ENCODE peak calls at places on chromosomes 13 and 19, in five cellular contexts. One of them, this sample, is unnamed.

GRCh38 chr19:10353793-10354391 is 14.5 kb upstream of the ICAM3 start:
- DNase-seq in MM.1S: no peak
- DNase-seq in neural progenitor cell: peak; percentile 95
- DNase-seq in HCT116: peak; percentile 32
- DNase-seq in SK-N-SH: peak; percentile 77
- DNase-seq in this sample: peak; percentile 45

GRCh38 chr19:16371540-16371986 is 46.9 kb downstream of the KLF2 start:
- DNase-seq in MM.1S: peak; percentile 94
- DNase-seq in neural progenitor cell: no peak
- DNase-seq in HCT116: no peak
- DNase-seq in SK-N-SH: no peak
- DNase-seq in this sample: no peak

GRCh38 chr19:55283548-55284393 is at the start of gene BRSK1:
- DNase-seq in MM.1S: no peak
- DNase-seq in neural progenitor cell: peak; percentile 92
- DNase-seq in HCT116: peak; percentile 26
- DNase-seq in SK-N-SH: peak; percentile 93
- DNase-seq in this sample: peak; percentile 76

GRCh38 chr19:53103141-53103902 is at the start of gene ZNF160:
- DNase-seq in MM.1S: no peak
- DNase-seq in neural progenitor cell: peak; percentile 98
- DNase-seq in HCT116: peak; percentile 90
- DNase-seq in SK-N-SH: peak; percentile 100
- DNase-seq in this sample: peak; percentile 98

GRCh38 chr13:42266464-42266863 is 5.5 kb upstream of the AKAP11 start:
- DNase-seq in MM.1S: no peak
- DNase-seq in neural progenitor cell: no peak
- DNase-seq in HCT116: no peak
- DNase-seq in SK-N-SH: no peak
- DNase-seq in this sample: peak; percentile 43

GRCh38 chr13:35164324-35164932 is 222.4 kb downstream of the NBEA start:
- DNase-seq in MM.1S: peak; percentile 51
- DNase-seq in neural progenitor cell: peak; percentile 46
- DNase-seq in HCT116: peak; percentile 15
- DNase-seq in SK-N-SH: peak; percentile 16
- DNase-seq in this sample: peak; percentile 61

GRCh38 chr19:5545051-5545450 is 22.7 kb downstream of the TINCR start:
- DNase-seq in MM.1S: no peak
- DNase-seq in neural progenitor cell: no peak
- DNase-seq in HCT116: no peak
- DNase-seq in SK-N-SH: no peak
- DNase-seq in this sample: no peak

GRCh38 chr13:37173214-37173613 is 67.8 kb upstream of the CSNK1A1L start:
- DNase-seq in MM.1S: no peak
- DNase-seq in neural progenitor cell: no peak
- DNase-seq in HCT116: no peak
- DNase-seq in SK-N-SH: no peak
- DNase-seq in this sample: peak; percentile 89

GRCh38 chr13:93248627-93249047 is 22.0 kb downstream of the GPC6 start:
- DNase-seq in MM.1S: no peak
- DNase-seq in neural progenitor cell: peak; percentile 73
- DNase-seq in HCT116: no peak
- DNase-seq in SK-N-SH: peak; percentile 56
- DNase-seq in this sample: no peak

GRCh38 chr13:110521946-110522345 is 39.6 kb downstream of the RAB20 start:
- DNase-seq in MM.1S: no peak
- DNase-seq in neural progenitor cell: no peak
- DNase-seq in HCT116: no peak
- DNase-seq in SK-N-SH: no peak
- DNase-seq in this sample: no peak

GRCh38 chr19:40465025-40465780 is at the start of gene BLVRB:
- DNase-seq in MM.1S: peak; percentile 26
- DNase-seq in neural progenitor cell: no peak
- DNase-seq in HCT116: no peak
- DNase-seq in SK-N-SH: no peak
- DNase-seq in this sample: peak; percentile 87

GRCh38 chr13:112969692-112970338 is 801 bp downstream of the MCF2L start:
- DNase-seq in MM.1S: no peak
- DNase-seq in neural progenitor cell: no peak
- DNase-seq in HCT116: no peak
- DNase-seq in SK-N-SH: peak; percentile 78
- DNase-seq in this sample: no peak

GRCh38 chr13:25046274-25046984 is 49.5 kb upstream of the PABPC3 start:
- DNase-seq in MM.1S: no peak
- DNase-seq in neural progenitor cell: peak; percentile 72
- DNase-seq in HCT116: no peak
- DNase-seq in SK-N-SH: peak; percentile 38
- DNase-seq in this sample: peak; percentile 3

GRCh38 chr19:14661372-14661924 is 13.2 kb downstream of the ADGRE3 start:
- DNase-seq in MM.1S: no peak
- DNase-seq in neural progenitor cell: no peak
- DNase-seq in HCT116: no peak
- DNase-seq in SK-N-SH: no peak
- DNase-seq in this sample: no peak

GRCh38 chr19:39937094-39937493 is 2.7 kb upstream of the FCGBP start:
- DNase-seq in MM.1S: peak; percentile 13
- DNase-seq in neural progenitor cell: no peak
- DNase-seq in HCT116: no peak
- DNase-seq in SK-N-SH: no peak
- DNase-seq in this sample: no peak

GRCh38 chr19:51546107-51546649 is 14.7 kb upstream of the SIGLEC6 start:
- DNase-seq in MM.1S: no peak
- DNase-seq in neural progenitor cell: no peak
- DNase-seq in HCT116: no peak
- DNase-seq in SK-N-SH: no peak
- DNase-seq in this sample: no peak

GRCh38 chr19:52451241-52451640 is 2.1 kb upstream of the ZNF578 start:
- DNase-seq in MM.1S: no peak
- DNase-seq in neural progenitor cell: no peak
- DNase-seq in HCT116: no peak
- DNase-seq in SK-N-SH: no peak
- DNase-seq in this sample: no peak

GRCh38 chr13:100097821-100098220 is 8.9 kb downstream of the PCCA start:
- DNase-seq in MM.1S: no peak
- DNase-seq in neural progenitor cell: no peak
- DNase-seq in HCT116: no peak
- DNase-seq in SK-N-SH: no peak
- DNase-seq in this sample: no peak

GRCh38 chr13:36552334-36552733 is 120.0 kb downstream of the CCNA1 start:
- DNase-seq in MM.1S: no peak
- DNase-seq in neural progenitor cell: no peak
- DNase-seq in HCT116: no peak
- DNase-seq in SK-N-SH: no peak
- DNase-seq in this sample: no peak

GRCh38 chr13:27437126-27437525 is 12.7 kb downstream of the GTF3A start:
- DNase-seq in MM.1S: no peak
- DNase-seq in neural progenitor cell: no peak
- DNase-seq in HCT116: no peak
- DNase-seq in SK-N-SH: no peak
- DNase-seq in this sample: no peak

GRCh38 chr13:112849500-112849899 is 119.5 kb upstream of the MCF2L start:
- DNase-seq in MM.1S: no peak
- DNase-seq in neural progenitor cell: no peak
- DNase-seq in HCT116: no peak
- DNase-seq in SK-N-SH: peak; percentile 49
- DNase-seq in this sample: no peak

GRCh38 chr13:76038920-76039716 is 403.0 kb downstream of the LMO7 start:
- DNase-seq in MM.1S: peak; percentile 16
- DNase-seq in neural progenitor cell: no peak
- DNase-seq in HCT116: no peak
- DNase-seq in SK-N-SH: no peak
- DNase-seq in this sample: no peak

GRCh38 chr19:14113762-14114414 is 3.7 kb downstream of the PRKACA start:
- DNase-seq in MM.1S: no peak
- DNase-seq in neural progenitor cell: no peak
- DNase-seq in HCT116: peak; percentile 87
- DNase-seq in SK-N-SH: no peak
- DNase-seq in this sample: no peak

GRCh38 chr19:31350033-31350692 is 927 bp upstream of the TSHZ3 start:
- DNase-seq in MM.1S: no peak
- DNase-seq in neural progenitor cell: peak; percentile 38
- DNase-seq in HCT116: no peak
- DNase-seq in SK-N-SH: peak; percentile 81
- DNase-seq in this sample: peak; percentile 69
- H3K9ac ChIP-seq in MM.1S: no peak overlapping the region
- H3K9ac ChIP-seq in neural progenitor cell: no peak overlapping the region
- H3K9ac ChIP-seq in HCT116: no peak overlapping the region
- H3K9ac ChIP-seq in SK-N-SH: peak overlapping the region; percentile 91
- H3K9ac ChIP-seq in this sample: peak overlapping the region; percentile 90

GRCh38 chr19:6999938-7000732 is 21.1 kb downstream of the MBD3L2B start:
- DNase-seq in MM.1S: no peak
- DNase-seq in neural progenitor cell: no peak
- DNase-seq in HCT116: no peak
- DNase-seq in SK-N-SH: no peak
- DNase-seq in this sample: no peak

GRCh38 chr19:6997679-6998445 is 23.4 kb downstream of the MBD3L2B start:
- DNase-seq in MM.1S: no peak
- DNase-seq in neural progenitor cell: no peak
- DNase-seq in HCT116: no peak
- DNase-seq in SK-N-SH: no peak
- DNase-seq in this sample: peak; percentile 57

GRCh38 chr19:6995054-6995453 is 26.2 kb downstream of the MBD3L2B start:
- DNase-seq in MM.1S: no peak
- DNase-seq in neural progenitor cell: no peak
- DNase-seq in HCT116: no peak
- DNase-seq in SK-N-SH: no peak
- DNase-seq in this sample: no peak

GRCh38 chr19:7000816-7001215 is 20.4 kb downstream of the MBD3L2B start:
- DNase-seq in MM.1S: no peak
- DNase-seq in neural progenitor cell: no peak
- DNase-seq in HCT116: no peak
- DNase-seq in SK-N-SH: no peak
- DNase-seq in this sample: no peak

DNA sequence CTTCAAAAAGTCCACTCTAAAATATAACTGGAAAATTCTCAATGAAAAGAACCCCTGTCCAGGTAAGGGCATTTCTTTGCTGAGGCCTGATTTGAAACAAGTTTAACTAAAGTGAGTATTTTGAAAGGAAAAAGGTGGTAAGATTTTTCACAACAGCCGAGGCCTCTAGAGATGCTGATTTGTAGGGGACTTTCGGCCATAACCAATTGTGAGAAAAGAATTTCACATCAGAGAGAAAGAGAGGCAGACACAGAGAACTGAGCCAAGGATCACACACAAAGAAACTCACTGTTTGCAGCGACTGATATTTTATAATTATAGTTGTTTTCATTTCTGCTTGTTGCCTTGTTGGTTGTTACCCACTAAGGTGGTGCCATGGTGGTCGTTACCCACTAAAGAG is 24.4 kb downstream of the MBD3L2B start:
- DNase-seq in MM.1S: no peak
- DNase-seq in neural progenitor cell: no peak
- DNase-seq in HCT116: no peak
- DNase-seq in SK-N-SH: no peak
- DNase-seq in this sample: no peak
- TF ChIP-seq EZH2phosphoT487 in MM.1S: no peak
- TF ChIP-seq EZH2phosphoT487 in neural progenitor cell: no peak
- TF ChIP-seq EZH2phosphoT487 in HCT116: no peak
- TF ChIP-seq EZH2phosphoT487 in SK-N-SH: no peak
- TF ChIP-seq EZH2phosphoT487 in this sample: no peak

GRCh38 chr13:26340812-26341211 is 86.9 kb downstream of the CDK8 start:
- DNase-seq in MM.1S: no peak
- DNase-seq in neural progenitor cell: no peak
- DNase-seq in HCT116: no peak
- DNase-seq in SK-N-SH: no peak
- DNase-seq in this sample: peak; percentile 10

GRCh38 chr13:26344980-26345379 is 91.1 kb downstream of the CDK8 start:
- DNase-seq in MM.1S: no peak
- DNase-seq in neural progenitor cell: no peak
- DNase-seq in HCT116: no peak
- DNase-seq in SK-N-SH: no peak
- DNase-seq in this sample: no peak

GRCh38 chr13:26343816-26344215 is 89.9 kb downstream of the CDK8 start:
- DNase-seq in MM.1S: no peak
- DNase-seq in neural progenitor cell: no peak
- DNase-seq in HCT116: no peak
- DNase-seq in SK-N-SH: no peak
- DNase-seq in this sample: no peak

GRCh38 chr13:26342898-26343297 is 89.0 kb downstream of the CDK8 start:
- DNase-seq in MM.1S: no peak
- DNase-seq in neural progenitor cell: no peak
- DNase-seq in HCT116: no peak
- DNase-seq in SK-N-SH: peak; percentile 52
- DNase-seq in this sample: no peak
- H3K4me1 ChIP-seq in MM.1S: no peaks in the 10 kb centered on the region
- H3K4me1 ChIP-seq in neural progenitor cell: no peaks in the 10 kb centered on the region
- H3K4me1 ChIP-seq in HCT116: no peaks in the 10 kb centered on the region
- H3K4me1 ChIP-seq in SK-N-SH: no peaks in the 10 kb centered on the region
- H3K4me1 ChIP-seq in this sample: no peaks in the 10 kb centered on the region

GRCh38 chr19:18419195-18419698 is at the start of gene SSBP4:
- DNase-seq in MM.1S: peak; percentile 69
- DNase-seq in neural progenitor cell: peak; percentile 91
- DNase-seq in HCT116: no peak
- DNase-seq in SK-N-SH: peak; percentile 97
- DNase-seq in this sample: peak; percentile 93
- H3K9ac ChIP-seq in MM.1S: no peak within 1 kb of the TSS
- H3K9ac ChIP-seq in neural progenitor cell: no peak within 1 kb of the TSS
- H3K9ac ChIP-seq in HCT116: peak within 1 kb of the TSS; percentile 96
- H3K9ac ChIP-seq in SK-N-SH: peak within 1 kb of the TSS; percentile 71
- H3K9ac ChIP-seq in this sample: peak within 1 kb of the TSS; percentile 94

GRCh38 chr13:22561581-22561980 is 619.2 kb upstream of the SGCG start:
- DNase-seq in MM.1S: no peak
- DNase-seq in neural progenitor cell: no peak
- DNase-seq in HCT116: no peak
- DNase-seq in SK-N-SH: peak; percentile 38
- DNase-seq in this sample: no peak
- TF ChIP-seq EZH2phosphoT487 in MM.1S: no peak
- TF ChIP-seq EZH2phosphoT487 in neural progenitor cell: no peak
- TF ChIP-seq EZH2phosphoT487 in HCT116: no peak
- TF ChIP-seq EZH2phosphoT487 in SK-N-SH: no peak
- TF ChIP-seq EZH2phosphoT487 in this sample: no peak

GRCh38 chr19:2756921-2757881 is 17.4 kb upstream of the SLC39A3 start:
- DNase-seq in MM.1S: no peak
- DNase-seq in neural progenitor cell: no peak
- DNase-seq in HCT116: no peak
- DNase-seq in SK-N-SH: no peak
- DNase-seq in this sample: no peak

GRCh38 chr19:2754659-2755447 is 15.0 kb upstream of the SLC39A3 start:
- DNase-seq in MM.1S: no peak
- DNase-seq in neural progenitor cell: no peak
- DNase-seq in HCT116: no peak
- DNase-seq in SK-N-SH: no peak
- DNase-seq in this sample: no peak

GRCh38 chr19:2755448-2755705 is 15.6 kb upstream of the SLC39A3 start:
- DNase-seq in MM.1S: no peak
- DNase-seq in neural progenitor cell: no peak
- DNase-seq in HCT116: no peak
- DNase-seq in SK-N-SH: no peak
- DNase-seq in this sample: no peak

GRCh38 chr19:2755811-2756210 is 16.0 kb upstream of the SLC39A3 start:
- DNase-seq in MM.1S: no peak
- DNase-seq in neural progenitor cell: no peak
- DNase-seq in HCT116: no peak
- DNase-seq in SK-N-SH: no peak
- DNase-seq in this sample: no peak

GRCh38 chr19:2756477-2756876 is 16.7 kb upstream of the SLC39A3 start:
- DNase-seq in MM.1S: no peak
- DNase-seq in neural progenitor cell: no peak
- DNase-seq in HCT116: no peak
- DNase-seq in SK-N-SH: no peak
- DNase-seq in this sample: no peak
- H3K4me1 ChIP-seq in MM.1S: no peaks in the 10 kb centered on the region
- H3K4me1 ChIP-seq in neural progenitor cell: no peaks in the 10 kb centered on the region
- H3K4me1 ChIP-seq in HCT116: no peaks in the 10 kb centered on the region
- H3K4me1 ChIP-seq in SK-N-SH: no peaks in the 10 kb centered on the region
- H3K4me1 ChIP-seq in this sample: no peaks in the 10 kb centered on the region

This sample was measured in GM23248.